ENCODE peak calls at places on chromosomes 5 and 9, in ten cellular contexts. L is right lobe of liver, H is upper lobe of right lung, U is GM23248, F is cardiac muscle cell, P is K562, K is A549, T is neural progenitor cell, Z is H1, X is body of pancreas. A is an unnamed sample.

GRCh38 chr9:71955300-71955915 is 44.0 kb downstream of the C9orf85 start:
- DNase-seq in F (no peak), P (no peak), U (no peak), X (no peak), K (no peak), L (no peak), T (no peak), Z (no peak), H (no peak), A (no peak)

GRCh38 chr5:137822158-137822764 is 45.4 kb upstream of the MYOT start:
- DNase-seq in L (peak; percentile 49), T (peak; percentile 76), H (no peak), X (peak; percentile 26), F (peak; percentile 59), U (peak; percentile 49), Z (peak; percentile 39), K (peak; percentile 73), P (peak; percentile 9), A (no peak)

GRCh38 chr9:20524776-20525175 is 97.5 kb downstream of the MLLT3 start:
- DNase-seq in H (no peak), T (peak; percentile 59), K (peak; percentile 46), X (no peak), Z (peak; percentile 34), F (no peak), L (no peak), P (no peak), U (peak; percentile 9), A (no peak)

GRCh38 chr9:106864533-106865143 is 1.7 kb downstream of the ZNF462 start:
- DNase-seq in K (no peak), P (no peak), X (no peak), Z (no peak), U (peak; percentile 56), H (no peak), L (no peak), F (no peak), T (no peak), A (no peak)

GRCh38 chr5:169867347-169867746 is 112.9 kb downstream of the INSYN2B start:
- DNase-seq in K (no peak), T (no peak), F (no peak), P (no peak), U (no peak), Z (no peak), H (no peak), L (no peak), X (no peak), A (no peak)

GRCh38 chr9:136314944-136315343 is 11.1 kb upstream of the CCDC187 start:
- DNase-seq in Z (no peak), K (no peak), X (no peak), T (no peak), L (no peak), U (no peak), H (no peak), P (no peak), F (no peak), A (no peak)

GRCh38 chr9:116156621-116157314 is 3.2 kb downstream of the PAPPA start:
- DNase-seq in P (no peak), K (peak; percentile 85), L (no peak), U (peak; percentile 87), T (peak; percentile 67), Z (no peak), H (peak; percentile 66), X (peak; percentile 65), F (peak; percentile 88), A (peak; percentile 65)

GRCh38 chr9:21657966-21658667 is 144.3 kb upstream of the MTAP start:
- DNase-seq in K (no peak), X (no peak), P (no peak), U (peak; percentile 66), H (no peak), Z (no peak), T (no peak), L (no peak), F (no peak), A (no peak)

GRCh38 chr5:104540448-104540847 is 977.9 kb upstream of the NUDT12 start:
- DNase-seq in U (no peak), K (no peak), Z (no peak), P (no peak), H (no peak), F (no peak), L (no peak), T (no peak), X (peak; percentile 42), A (no peak)

GRCh38 chr9:105103776-105104175 is 140.7 kb upstream of the SLC44A1 start:
- DNase-seq in K (peak; percentile 44), T (no peak), P (no peak), X (no peak), H (no peak), Z (no peak), F (no peak), L (no peak), U (peak; percentile 5), A (no peak)

GRCh38 chr5:170389250-170389902 is at the start of gene KCNMB1:
- DNase-seq in H (no peak), X (no peak), T (no peak), U (peak; percentile 12), F (peak; percentile 55), Z (no peak), K (no peak), L (no peak), P (no peak), A (no peak)

GRCh38 chr5:172417983-172418630 is 36.2 kb downstream of the SH3PXD2B start:
- DNase-seq in T (no peak), P (no peak), F (no peak), U (peak; percentile 99), Z (no peak), H (peak; percentile 90), K (peak; percentile 38), X (peak; percentile 94), L (peak; percentile 93), A (peak; percentile 44)

GRCh38 chr5:151126199-151126645 is 31.4 kb downstream of the ANXA6 start:
- DNase-seq in X (peak; percentile 70), K (peak; percentile 72), P (peak; percentile 89), U (peak; percentile 72), L (peak; percentile 83), H (peak; percentile 89), F (peak; percentile 76), T (peak; percentile 91), Z (peak; percentile 29), A (peak; percentile 74)

DNA sequence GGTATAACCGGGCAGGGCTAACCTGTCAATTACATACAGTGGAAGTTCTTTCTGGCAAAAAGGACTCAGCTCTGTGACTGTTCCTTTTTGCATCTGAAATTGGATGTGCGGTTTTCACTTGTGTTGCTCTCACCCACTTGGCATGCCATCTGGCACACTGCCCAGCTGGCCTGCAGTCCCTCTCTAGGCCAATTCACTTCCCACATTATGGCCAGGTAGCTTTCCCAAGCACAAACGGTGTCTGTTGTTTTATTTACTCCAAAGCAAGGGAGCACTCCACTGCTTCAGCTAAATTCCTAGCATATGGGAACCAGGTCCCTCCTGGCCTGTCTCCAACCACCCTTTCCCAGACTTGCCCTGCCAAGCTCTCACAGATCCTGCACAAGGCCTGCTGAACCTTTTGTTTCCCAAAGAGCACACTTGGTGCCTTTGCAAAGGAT is 132.5 kb downstream of the SEMA6A start:
- DNase-seq in H (no peak), P (no peak), K (no peak), T (no peak), Z (no peak), X (peak; percentile 72), U (peak; percentile 36), F (no peak), L (peak; percentile 82), A (peak; percentile 46)
- H3K27ac ChIP-seq in H (no peak overlapping the region), P (no peak overlapping the region), K (no peak overlapping the region), T (peak overlapping the region; percentile 85), Z (no peak overlapping the region), X (no peak overlapping the region), U (no peak overlapping the region), F (no peak overlapping the region), L (no peak overlapping the region), A (no peak overlapping the region)

GRCh38 chr5:139295692-139296091 is 2.2 kb downstream of the MATR3 start:
- DNase-seq in P (no peak), U (peak; percentile 32), H (no peak), Z (no peak), X (no peak), F (no peak), L (no peak), K (no peak), T (peak; percentile 53), A (no peak)
- H3K27ac ChIP-seq in P (peak overlapping the region; percentile 99), U (peak overlapping the region; percentile 97), H (peak overlapping the region; percentile 99), Z (no peak overlapping the region), X (peak overlapping the region; percentile 24), F (peak overlapping the region; percentile 100), L (no peak overlapping the region), K (no peak overlapping the region), T (peak overlapping the region; percentile 100), A (no peak overlapping the region)

GRCh38 chr5:86865396-86865795 is 247.7 kb downstream of the COX7C start:
- DNase-seq in X (no peak), Z (no peak), K (no peak), U (no peak), L (no peak), P (no peak), H (no peak), T (no peak), F (no peak), A (no peak)

GRCh38 chr5:86869268-86869667 is 251.5 kb downstream of the COX7C start:
- DNase-seq in L (no peak), F (no peak), U (no peak), P (no peak), H (no peak), X (no peak), T (no peak), Z (no peak), K (no peak), A (no peak)

GRCh38 chr5:86864022-86864421 is 246.3 kb downstream of the COX7C start:
- DNase-seq in H (no peak), X (no peak), L (no peak), Z (no peak), P (no peak), K (no peak), U (no peak), F (no peak), T (no peak), A (no peak)

GRCh38 chr5:86862093-86862492 is 244.4 kb downstream of the COX7C start:
- DNase-seq in Z (no peak), X (no peak), T (no peak), K (no peak), U (no peak), F (no peak), P (no peak), L (no peak), H (no peak), A (no peak)

GRCh38 chr5:86866036-86866435 is 248.3 kb downstream of the COX7C start:
- DNase-seq in K (no peak), P (no peak), U (no peak), F (no peak), H (no peak), X (no peak), T (no peak), L (no peak), Z (no peak), A (no peak)
- H3K27ac ChIP-seq in K (no peak overlapping the region), P (no peak overlapping the region), U (no peak overlapping the region), F (no peak overlapping the region), H (no peak overlapping the region), X (no peak overlapping the region), T (no peak overlapping the region), L (no peak overlapping the region), Z (no peak overlapping the region), A (no peak overlapping the region)

DNA sequence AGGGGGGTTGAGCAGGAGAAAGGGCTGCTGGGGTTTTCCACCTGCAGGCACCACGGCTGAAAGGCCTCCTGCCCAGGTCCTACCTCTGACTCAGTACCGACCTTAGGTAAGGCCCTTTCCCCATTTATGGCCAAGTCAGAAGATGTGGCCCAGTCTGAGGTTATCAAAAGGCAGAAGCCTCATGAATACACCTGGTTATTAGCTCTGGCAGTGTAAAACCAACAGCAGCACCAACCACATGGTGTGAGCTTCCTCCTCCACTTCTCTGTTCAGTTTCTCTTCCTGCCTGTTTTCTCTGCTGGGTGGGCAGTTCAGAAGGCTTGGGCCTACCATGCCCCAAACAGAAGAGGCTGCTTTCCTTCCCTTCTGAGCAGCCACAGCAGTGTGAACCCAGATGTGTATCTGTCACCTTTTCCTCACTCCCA is 86.9 kb downstream of the UGCG start:
- DNase-seq in H (no peak), L (no peak), T (no peak), P (no peak), U (no peak), K (no peak), X (no peak), F (no peak), Z (no peak), A (no peak)
- H3K27ac ChIP-seq in H (no peak overlapping the region), L (no peak overlapping the region), T (no peak overlapping the region), P (no peak overlapping the region), U (no peak overlapping the region), K (no peak overlapping the region), X (no peak overlapping the region), F (no peak overlapping the region), Z (no peak overlapping the region), A (no peak overlapping the region)

A was measured in SJSA1.